ENCODE peak calls at places on chromosomes 3 and 15, in eight cellular contexts. R, P, D, E, A, T, X and S are unnamed samples.

GRCh38 chr15:29631076-29632070 is 190.9 kb downstream of the TJP1 start:
- DNase-seq in R (no peak), P (no peak), D (no peak), E (no peak), A (no peak), T (no peak), X (no peak), S (peak; percentile 3)

GRCh38 chr15:93942140-93942808 is 289.1 kb upstream of the MCTP2 start:
- DNase-seq in R (no peak), P (no peak), D (no peak), E (no peak), A (no peak), T (peak; percentile 14), X (no peak), S (no peak)

GRCh38 chr3:115077501-115078250 is 69.4 kb downstream of the ZBTB20 start:
- DNase-seq in R (no peak), P (no peak), D (no peak), E (no peak), A (no peak), T (peak; percentile 24), X (no peak), S (no peak)

GRCh38 chr15:58957101-58957973 is 23.9 kb upstream of the SLTM start:
- DNase-seq in R (no peak), P (peak; percentile 88), D (peak; percentile 25), E (peak; percentile 64), A (peak; percentile 68), T (peak; percentile 60), X (peak; percentile 73), S (peak; percentile 89)

GRCh38 chr15:38216763-38217162 is 35.9 kb upstream of the SPRED1 start:
- DNase-seq in R (no peak), P (peak; percentile 80), D (no peak), E (no peak), A (no peak), T (peak; percentile 55), X (peak; percentile 62), S (no peak)

GRCh38 chr3:23580337-23580736 is 225.4 kb upstream of the UBE2E1 start:
- DNase-seq in R (no peak), P (peak; percentile 83), D (no peak), E (no peak), A (peak; percentile 72), T (peak; percentile 90), X (peak; percentile 91), S (no peak)

GRCh38 chr3:33173103-33173502 is 45.5 kb downstream of the SUSD5 start:
- DNase-seq in R (no peak), P (no peak), D (no peak), E (no peak), A (no peak), T (no peak), X (no peak), S (no peak)

GRCh38 chr15:69979269-69979668 is 118.4 kb downstream of the TLE3 start:
- DNase-seq in R (peak; percentile 18), P (peak; percentile 62), D (peak; percentile 64), E (no peak), A (no peak), T (no peak), X (peak; percentile 11), S (peak; percentile 81)

GRCh38 chr15:22933641-22934061 is 46.5 kb downstream of the CYFIP1 start:
- DNase-seq in R (no peak), P (no peak), D (no peak), E (no peak), A (no peak), T (no peak), X (peak; percentile 41), S (no peak)

GRCh38 chr3:14822875-14823807 is 4.4 kb downstream of the FGD5 start:
- DNase-seq in R (no peak), P (no peak), D (no peak), E (no peak), A (peak; percentile 20), T (no peak), X (no peak), S (no peak)

GRCh38 chr3:143482106-143483088 is 362.8 kb downstream of the CHST2 start:
- DNase-seq in R (no peak), P (no peak), D (no peak), E (no peak), A (no peak), T (no peak), X (no peak), S (peak; percentile 35)

GRCh38 chr3:82329300-82329699 is 567.9 kb upstream of the GBE1 start:
- DNase-seq in R (no peak), P (no peak), D (no peak), E (no peak), A (no peak), T (no peak), X (peak; percentile 26), S (no peak)

GRCh38 chr3:52041118-52041847 is 15.1 kb downstream of the DUSP7 start:
- DNase-seq in R (no peak), P (no peak), D (no peak), E (no peak), A (no peak), T (no peak), X (no peak), S (no peak)

GRCh38 chr3:41267975-41268640 is 68.8 kb downstream of the CTNNB1 start:
- DNase-seq in R (peak; percentile 86), P (peak; percentile 94), D (no peak), E (no peak), A (peak; percentile 84), T (peak; percentile 85), X (peak; percentile 98), S (no peak)

GRCh38 chr3:126659915-126660886 is 5.3 kb upstream of the TXNRD3 start:
- DNase-seq in R (no peak), P (peak; percentile 44), D (no peak), E (no peak), A (no peak), T (no peak), X (peak; percentile 27), S (no peak)

GRCh38 chr3:45179163-45179562 is 33.0 kb upstream of the CDCP1 start:
- DNase-seq in R (no peak), P (no peak), D (no peak), E (no peak), A (no peak), T (no peak), X (no peak), S (peak; percentile 5)

GRCh38 chr3:134794950-134795775 is at the start of gene EPHB1:
- DNase-seq in R (peak; percentile 91), P (peak; percentile 80), D (peak; percentile 78), E (peak; percentile 34), A (peak; percentile 88), T (peak; percentile 82), X (peak; percentile 93), S (peak; percentile 87)

GRCh38 chr3:187112934-187113793 is 26.1 kb downstream of the RPL39L start:
- DNase-seq in R (no peak), P (peak; percentile 13), D (no peak), E (no peak), A (peak; percentile 55), T (peak; percentile 45), X (peak; percentile 71), S (peak; percentile 47)

GRCh38 chr15:85179700-85180099 is 198.0 kb downstream of the PDE8A start:
- DNase-seq in R (no peak), P (no peak), D (no peak), E (no peak), A (no peak), T (no peak), X (no peak), S (no peak)

GRCh38 chr3:193711964-193712598 is 119.1 kb downstream of the OPA1 start:
- DNase-seq in R (no peak), P (no peak), D (no peak), E (no peak), A (no peak), T (no peak), X (no peak), S (no peak)

GRCh38 chr3:183503738-183504137 is 51.8 kb downstream of the KLHL6 start:
- DNase-seq in R (no peak), P (no peak), D (no peak), E (no peak), A (no peak), T (no peak), X (no peak), S (no peak)
- TF ChIP-seq CTCF in R (no peak), P (no peak), D (no peak), E (no peak), A (no peak), T (no peak), X (no peak), S (no peak)

DNA sequence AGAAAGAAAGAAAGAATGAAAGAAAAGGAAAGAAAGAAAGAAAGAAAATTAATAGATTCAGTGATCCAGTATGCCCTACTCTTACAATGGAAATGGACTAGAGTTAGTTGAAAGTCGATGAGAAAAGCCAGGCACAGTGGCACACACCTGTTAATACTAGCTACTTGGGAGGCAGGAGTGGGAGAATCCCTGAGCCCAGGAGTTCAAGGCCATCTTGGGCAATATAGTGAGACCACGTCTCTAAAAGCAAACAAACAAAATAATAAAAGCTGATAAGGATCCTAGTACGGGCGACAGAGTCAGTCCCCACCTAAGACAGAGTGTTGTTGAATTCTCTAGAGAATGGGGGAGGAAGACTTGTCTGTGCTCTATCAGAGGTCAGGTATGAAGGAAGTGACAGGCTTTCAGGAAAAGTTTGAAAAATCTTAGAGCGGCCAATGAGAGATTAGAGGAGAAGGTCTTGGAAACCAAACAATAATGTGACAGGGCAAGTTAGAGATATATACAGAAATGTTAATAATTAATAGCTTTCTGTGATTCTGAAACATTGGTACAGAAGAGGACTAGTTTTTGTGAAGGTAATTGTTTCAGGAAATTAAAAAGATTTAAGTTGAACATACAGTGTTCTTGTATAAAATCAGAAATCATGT is 117.9 kb upstream of the PTX3 start:
- DNase-seq in R (no peak), P (no peak), D (no peak), E (no peak), A (no peak), T (no peak), X (no peak), S (no peak)
- H3K4me3 ChIP-seq in R (no peak overlapping the region), P (no peak overlapping the region), D (no peak overlapping the region), E (no peak overlapping the region), A (no peak overlapping the region), T (no peak overlapping the region), X (no peak overlapping the region), S (no peak overlapping the region)

DNA sequence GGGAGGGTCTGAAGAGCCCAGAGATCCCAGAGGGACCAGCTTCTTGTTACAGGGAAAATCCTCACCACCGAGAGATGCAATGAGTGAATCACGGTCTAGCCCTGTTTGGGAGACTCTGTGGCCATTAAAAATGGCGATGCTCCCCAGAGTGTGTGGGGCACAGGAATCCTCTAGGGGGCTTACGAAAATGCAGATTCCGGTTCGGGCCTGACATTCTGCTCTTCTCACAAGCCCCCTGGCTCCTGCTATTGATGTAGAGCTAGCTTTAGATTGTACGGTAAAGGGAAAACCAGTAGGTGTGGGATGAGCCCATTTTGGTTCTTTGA is 35.5 kb upstream of the EPHB3 start:
- DNase-seq in R (no peak), P (no peak), D (no peak), E (no peak), A (no peak), T (no peak), X (no peak), S (no peak)
- TF ChIP-seq CTCF in R (no peak), P (no peak), D (no peak), E (no peak), A (no peak), T (no peak), X (no peak), S (no peak)

DNA sequence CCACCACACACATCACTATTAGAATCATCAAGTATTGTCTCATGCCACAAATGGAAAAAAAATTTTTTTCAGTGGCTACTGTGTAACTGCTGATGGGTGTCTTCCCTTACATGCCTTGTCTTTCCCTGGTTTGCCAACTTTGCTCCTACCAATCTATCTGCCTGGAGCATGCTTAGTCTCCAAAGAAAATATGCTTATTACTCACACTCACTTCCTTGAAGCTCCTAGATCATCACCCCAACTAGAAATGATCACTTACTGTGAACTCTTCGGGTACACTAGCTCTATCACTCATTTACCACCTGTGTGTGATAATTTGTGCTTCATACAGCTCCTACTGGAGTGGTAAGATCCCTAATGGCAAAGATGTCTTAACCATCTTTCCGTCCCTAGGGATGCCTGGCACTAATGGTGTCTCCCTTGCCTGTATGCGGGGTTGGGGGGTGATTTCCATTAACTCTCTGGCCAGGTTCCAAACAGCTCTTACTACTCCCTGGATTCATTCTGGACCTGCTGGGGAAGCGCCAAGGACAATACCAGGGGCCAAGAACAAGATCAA is 799 bp downstream of the VPS33B start:
- DNase-seq in R (no peak), P (no peak), D (no peak), E (no peak), A (peak; percentile 10), T (no peak), X (peak; percentile 11), S (no peak)
- H3K4me3 ChIP-seq in R (peak overlapping the region; percentile 64), P (peak overlapping the region; percentile 89), D (peak overlapping the region; percentile 97), E (peak overlapping the region; percentile 85), A (peak overlapping the region; percentile 80), T (peak overlapping the region; percentile 92), X (peak overlapping the region; percentile 98), S (peak overlapping the region; percentile 78)